ENCODE peak calls at places on chromosomes 4 and X, in five cellular contexts. One of them, this sample, is unnamed.

GRCh38 chr4:43837171-43837570 is 611.4 kb downstream of the KCTD8 start:
- DNase-seq in NT2/D1: no peak
- DNase-seq in H1: no peak
- DNase-seq in GM12878: no peak
- DNase-seq in HepG2: no peak
- DNase-seq in this sample: no peak

GRCh38 chrX:150408561-150408960 is 45.4 kb downstream of the MAMLD1 start:
- DNase-seq in H1: no peak
- DNase-seq in NT2/D1: no peak
- DNase-seq in GM12878: no peak
- DNase-seq in HepG2: no peak
- DNase-seq in this sample: no peak

GRCh38 chr4:130563185-130563890 is 1467.4 kb downstream of the C4orf33 start:
- DNase-seq in H1: peak
- DNase-seq in HepG2: peak
- DNase-seq in NT2/D1: peak
- DNase-seq in GM12878: no peak
- DNase-seq in this sample: peak

GRCh38 chr4:52643846-52644245 is 15.3 kb downstream of the USP46 start:
- DNase-seq in H1: no peak
- DNase-seq in NT2/D1: no peak
- DNase-seq in HepG2: peak
- DNase-seq in GM12878: no peak
- DNase-seq in this sample: no peak

GRCh38 chrX:22366866-22367265 is 94.2 kb downstream of the CBLL2 start:
- DNase-seq in H1: no peak
- DNase-seq in GM12878: no peak
- DNase-seq in NT2/D1: no peak
- DNase-seq in HepG2: no peak
- DNase-seq in this sample: no peak

GRCh38 chrX:148501121-148502066 is 977 bp downstream of the AFF2 start:
- DNase-seq in HepG2: no peak
- DNase-seq in GM12878: no peak
- DNase-seq in NT2/D1: no peak
- DNase-seq in H1: peak
- DNase-seq in this sample: peak

GRCh38 chrX:74925210-74926088 is at the start of gene NEXMIF:
- DNase-seq in HepG2: peak
- DNase-seq in H1: peak
- DNase-seq in NT2/D1: no peak
- DNase-seq in GM12878: no peak
- DNase-seq in this sample: peak

GRCh38 chrX:154800508-154801207 is 4.6 kb downstream of the MPP1 start:
- DNase-seq in HepG2: peak
- DNase-seq in NT2/D1: no peak
- DNase-seq in GM12878: no peak
- DNase-seq in H1: no peak
- DNase-seq in this sample: no peak

GRCh38 chrX:55008571-55009358 is 8.6 kb downstream of the APEX2 start:
- DNase-seq in HepG2: no peak
- DNase-seq in NT2/D1: no peak
- DNase-seq in H1: no peak
- DNase-seq in GM12878: no peak
- DNase-seq in this sample: no peak

GRCh38 chrX:107630031-107630689 is 1.9 kb downstream of the PRPS1 start:
- DNase-seq in HepG2: no peak
- DNase-seq in H1: no peak
- DNase-seq in GM12878: no peak
- DNase-seq in NT2/D1: no peak
- DNase-seq in this sample: no peak

GRCh38 chr4:96099031-96099430 is 259.1 kb downstream of the PDHA2 start:
- DNase-seq in GM12878: no peak
- DNase-seq in HepG2: no peak
- DNase-seq in H1: no peak
- DNase-seq in NT2/D1: no peak
- DNase-seq in this sample: no peak

GRCh38 chrX:147781844-147782243 is 129.9 kb upstream of the FMR1 start:
- DNase-seq in H1: no peak
- DNase-seq in GM12878: no peak
- DNase-seq in NT2/D1: no peak
- DNase-seq in HepG2: no peak
- DNase-seq in this sample: no peak

GRCh38 chr4:174401471-174402130 is 117.9 kb downstream of the CEP44 start:
- DNase-seq in GM12878: no peak
- DNase-seq in NT2/D1: no peak
- DNase-seq in HepG2: no peak
- DNase-seq in H1: no peak
- DNase-seq in this sample: no peak

GRCh38 chr4:100177855-100178254 is 12.4 kb downstream of the DDIT4L start:
- DNase-seq in H1: no peak
- DNase-seq in GM12878: no peak
- DNase-seq in HepG2: no peak
- DNase-seq in NT2/D1: no peak
- DNase-seq in this sample: no peak

GRCh38 chrX:19388741-19389140 is 45.0 kb downstream of the PDHA1 start:
- DNase-seq in GM12878: no peak
- DNase-seq in HepG2: no peak
- DNase-seq in H1: no peak
- DNase-seq in NT2/D1: no peak
- DNase-seq in this sample: no peak

GRCh38 chr4:157521916-157522315 is 301.4 kb downstream of the GRIA2 start:
- DNase-seq in NT2/D1: no peak
- DNase-seq in GM12878: no peak
- DNase-seq in HepG2: no peak
- DNase-seq in H1: no peak
- DNase-seq in this sample: no peak

GRCh38 chr4:104693601-104694201 is 199.0 kb upstream of the CXXC4 start:
- DNase-seq in GM12878: no peak
- DNase-seq in H1: no peak
- DNase-seq in HepG2: peak
- DNase-seq in NT2/D1: no peak
- DNase-seq in this sample: no peak

GRCh38 chr4:121011138-121011537 is 61.2 kb downstream of the NDNF start:
- DNase-seq in NT2/D1: no peak
- DNase-seq in H1: no peak
- DNase-seq in GM12878: no peak
- DNase-seq in HepG2: no peak
- DNase-seq in this sample: no peak

GRCh38 chr4:3451956-3452355 is 10.2 kb downstream of the HGFAC start:
- DNase-seq in GM12878: no peak
- DNase-seq in NT2/D1: no peak
- DNase-seq in H1: no peak
- DNase-seq in HepG2: no peak
- DNase-seq in this sample: no peak

GRCh38 chrX:106039920-106040319 is 1.4 kb upstream of the SERPINA7 start:
- DNase-seq in H1: peak
- DNase-seq in GM12878: no peak
- DNase-seq in HepG2: peak
- DNase-seq in NT2/D1: no peak
- DNase-seq in this sample: peak
- TF ChIP-seq SUZ12 in H1: no peak
- TF ChIP-seq SUZ12 in GM12878: no peak
- TF ChIP-seq SUZ12 in HepG2: no peak
- TF ChIP-seq SUZ12 in NT2/D1: no peak
- TF ChIP-seq SUZ12 in this sample: no peak

GRCh38 chrX:20477836-20478532 is 211.3 kb upstream of the RPS6KA3 start:
- DNase-seq in HepG2: no peak
- DNase-seq in NT2/D1: no peak
- DNase-seq in GM12878: no peak
- DNase-seq in H1: no peak
- DNase-seq in this sample: no peak
- TF ChIP-seq SUZ12 in HepG2: no peak
- TF ChIP-seq SUZ12 in NT2/D1: no peak
- TF ChIP-seq SUZ12 in GM12878: no peak
- TF ChIP-seq SUZ12 in H1: no peak
- TF ChIP-seq SUZ12 in this sample: no peak

GRCh38 chr4:1008840-1009646 is 2.4 kb upstream of the FGFRL1 start:
- DNase-seq in H1: no peak
- DNase-seq in NT2/D1: no peak
- DNase-seq in HepG2: no peak
- DNase-seq in GM12878: no peak
- DNase-seq in this sample: no peak
- TF ChIP-seq SUZ12 in H1: no peak
- TF ChIP-seq SUZ12 in NT2/D1: no peak
- TF ChIP-seq SUZ12 in HepG2: no peak
- TF ChIP-seq SUZ12 in GM12878: no peak
- TF ChIP-seq SUZ12 in this sample: no peak

GRCh38 chrX:134368140-134368539 is 91.8 kb upstream of the HPRT1 start:
- DNase-seq in NT2/D1: no peak
- DNase-seq in H1: no peak
- DNase-seq in HepG2: no peak
- DNase-seq in GM12878: no peak
- DNase-seq in this sample: no peak

GRCh38 chrX:134365923-134366322 is 94.0 kb upstream of the HPRT1 start:
- DNase-seq in H1: no peak
- DNase-seq in GM12878: no peak
- DNase-seq in NT2/D1: no peak
- DNase-seq in HepG2: no peak
- DNase-seq in this sample: no peak

GRCh38 chrX:134371133-134371532 is 88.8 kb upstream of the HPRT1 start:
- DNase-seq in NT2/D1: no peak
- DNase-seq in H1: no peak
- DNase-seq in GM12878: no peak
- DNase-seq in HepG2: no peak
- DNase-seq in this sample: no peak

GRCh38 chrX:134373736-134374135 is 86.2 kb upstream of the HPRT1 start:
- DNase-seq in NT2/D1: no peak
- DNase-seq in GM12878: no peak
- DNase-seq in HepG2: no peak
- DNase-seq in H1: no peak
- DNase-seq in this sample: no peak

GRCh38 chrX:134369576-134369975 is 90.4 kb upstream of the HPRT1 start:
- DNase-seq in GM12878: peak
- DNase-seq in NT2/D1: no peak
- DNase-seq in HepG2: no peak
- DNase-seq in H1: no peak
- DNase-seq in this sample: no peak
- TF ChIP-seq SUZ12 in GM12878: no peak
- TF ChIP-seq SUZ12 in NT2/D1: no peak
- TF ChIP-seq SUZ12 in HepG2: no peak
- TF ChIP-seq SUZ12 in H1: no peak
- TF ChIP-seq SUZ12 in this sample: no peak

GRCh38 chr4:165378763-165379631 is at the start of gene CPE:
- DNase-seq in GM12878: no peak
- DNase-seq in H1: peak
- DNase-seq in NT2/D1: peak
- DNase-seq in HepG2: peak
- DNase-seq in this sample: peak
- TF ChIP-seq SUZ12 in GM12878: peak
- TF ChIP-seq SUZ12 in H1: no peak
- TF ChIP-seq SUZ12 in NT2/D1: no peak
- TF ChIP-seq SUZ12 in HepG2: no peak
- TF ChIP-seq SUZ12 in this sample: no peak

GRCh38 chr4:145076473-145076855 is 21.5 kb downstream of the ANAPC10 start:
- DNase-seq in H1: no peak
- DNase-seq in HepG2: no peak
- DNase-seq in GM12878: no peak
- DNase-seq in NT2/D1: no peak
- DNase-seq in this sample: no peak

GRCh38 chr4:145069361-145069760 is 28.6 kb downstream of the ANAPC10 start:
- DNase-seq in GM12878: no peak
- DNase-seq in NT2/D1: no peak
- DNase-seq in H1: no peak
- DNase-seq in HepG2: no peak
- DNase-seq in this sample: no peak

GRCh38 chr4:145066063-145066501 is 31.9 kb downstream of the ANAPC10 start:
- DNase-seq in H1: no peak
- DNase-seq in NT2/D1: peak
- DNase-seq in HepG2: no peak
- DNase-seq in GM12878: no peak
- DNase-seq in this sample: peak

GRCh38 chr4:145075742-145076472 is 22.1 kb downstream of the ANAPC10 start:
- DNase-seq in GM12878: no peak
- DNase-seq in HepG2: no peak
- DNase-seq in H1: no peak
- DNase-seq in NT2/D1: no peak
- DNase-seq in this sample: no peak

GRCh38 chr4:145071560-145071959 is 26.4 kb downstream of the ANAPC10 start:
- DNase-seq in NT2/D1: no peak
- DNase-seq in H1: no peak
- DNase-seq in HepG2: no peak
- DNase-seq in GM12878: no peak
- DNase-seq in this sample: no peak
- TF ChIP-seq SUZ12 in NT2/D1: no peak
- TF ChIP-seq SUZ12 in H1: no peak
- TF ChIP-seq SUZ12 in HepG2: no peak
- TF ChIP-seq SUZ12 in GM12878: no peak
- TF ChIP-seq SUZ12 in this sample: no peak

GRCh38 chrX:17377795-17378194 is 2.8 kb downstream of the NHS start:
- DNase-seq in H1: no peak
- DNase-seq in NT2/D1: no peak
- DNase-seq in HepG2: no peak
- DNase-seq in GM12878: no peak
- DNase-seq in this sample: no peak

GRCh38 chrX:17376381-17377046 is 1.5 kb downstream of the NHS start:
- DNase-seq in GM12878: no peak
- DNase-seq in HepG2: no peak
- DNase-seq in H1: peak
- DNase-seq in NT2/D1: no peak
- DNase-seq in this sample: peak

GRCh38 chrX:17375631-17376380 is 806 bp downstream of the NHS start:
- DNase-seq in NT2/D1: no peak
- DNase-seq in HepG2: no peak
- DNase-seq in H1: peak
- DNase-seq in GM12878: no peak
- DNase-seq in this sample: peak

GRCh38 chrX:17375361-17375630 is 296 bp downstream of the NHS start:
- DNase-seq in H1: no peak
- DNase-seq in GM12878: no peak
- DNase-seq in NT2/D1: no peak
- DNase-seq in HepG2: no peak
- DNase-seq in this sample: no peak

DNA sequence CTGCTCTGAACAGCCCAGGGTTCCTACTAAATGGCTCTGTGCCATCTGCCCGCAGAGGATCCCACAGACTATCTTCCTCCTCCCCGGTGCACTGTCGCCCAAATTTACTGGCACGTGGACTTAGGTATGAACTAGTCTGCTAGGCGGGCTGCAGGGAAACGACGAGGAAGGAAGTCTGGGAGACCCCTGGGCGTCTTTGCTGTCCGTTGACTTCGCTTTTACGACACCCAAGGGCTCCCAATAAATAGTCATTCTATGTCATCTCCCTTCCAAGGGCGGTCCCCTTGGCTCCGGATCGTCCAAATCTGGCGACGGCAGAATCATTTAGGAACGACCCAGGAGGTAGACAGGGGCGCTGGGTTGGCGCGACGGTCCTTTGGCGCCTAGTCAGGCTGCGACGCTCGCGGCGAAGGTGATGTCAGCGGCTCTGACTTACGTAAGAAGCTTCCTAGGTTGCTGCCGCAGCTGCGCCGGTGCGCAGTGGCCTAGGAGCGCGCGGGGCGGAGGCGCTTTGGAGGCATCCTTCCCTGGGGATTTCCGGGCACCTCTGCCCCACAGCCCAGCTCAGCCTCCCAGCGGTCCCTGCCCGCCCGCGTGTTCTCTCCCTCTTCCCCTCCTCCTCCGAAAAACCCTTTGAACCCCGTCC is 2.2 kb downstream of the NHS start:
- DNase-seq in GM12878: no peak
- DNase-seq in H1: peak
- DNase-seq in HepG2: no peak
- DNase-seq in NT2/D1: no peak
- DNase-seq in this sample: no peak
- TF ChIP-seq SUZ12 in GM12878: no peak
- TF ChIP-seq SUZ12 in H1: no peak
- TF ChIP-seq SUZ12 in HepG2: no peak
- TF ChIP-seq SUZ12 in NT2/D1: no peak
- TF ChIP-seq SUZ12 in this sample: no peak

This sample was measured in HEK293T.